ENCODE peak calls at places on chromosomes 7 and 10, in four cellular contexts. One of them, this sample, is unnamed.

GRCh38 chr7:102306916-102307677 is 20.4 kb downstream of the SH2B2 start:
- DNase-seq in H9: peak; percentile 76
- DNase-seq in AG04449: no peak
- DNase-seq in body of pancreas: peak; percentile 29
- DNase-seq in this sample: peak; percentile 69

GRCh38 chr10:101564490-101564991 is 23.5 kb downstream of the POLL start:
- DNase-seq in body of pancreas: peak; percentile 10
- DNase-seq in AG04449: no peak
- DNase-seq in H9: peak; percentile 20
- DNase-seq in this sample: no peak

GRCh38 chr10:22666287-22667092 is 47.9 kb downstream of the PIP4K2A start:
- DNase-seq in body of pancreas: peak; percentile 32
- DNase-seq in AG04449: no peak
- DNase-seq in H9: no peak
- DNase-seq in this sample: no peak

GRCh38 chr10:89327803-89328441 is at the start of gene IFIT3:
- DNase-seq in AG04449: peak; percentile 83
- DNase-seq in H9: no peak
- DNase-seq in body of pancreas: peak; percentile 64
- DNase-seq in this sample: no peak

GRCh38 chr10:123926401-123927264 is 35.0 kb upstream of the CPXM2 start:
- DNase-seq in AG04449: peak; percentile 29
- DNase-seq in H9: no peak
- DNase-seq in body of pancreas: no peak
- DNase-seq in this sample: no peak

GRCh38 chr10:28849821-28850220 is 172.5 kb downstream of the BAMBI start:
- DNase-seq in AG04449: no peak
- DNase-seq in H9: no peak
- DNase-seq in body of pancreas: no peak
- DNase-seq in this sample: no peak

GRCh38 chr7:49781996-49782395 is 8.6 kb downstream of the VWC2 start:
- DNase-seq in body of pancreas: no peak
- DNase-seq in H9: no peak
- DNase-seq in AG04449: no peak
- DNase-seq in this sample: no peak

GRCh38 chr7:86469680-86470295 is 173.9 kb upstream of the GRM3 start:
- DNase-seq in AG04449: no peak
- DNase-seq in H9: peak; percentile 84
- DNase-seq in body of pancreas: peak; percentile 69
- DNase-seq in this sample: peak; percentile 25

GRCh38 chr7:34075976-34076375 is 170.6 kb downstream of the BMPER start:
- DNase-seq in body of pancreas: no peak
- DNase-seq in H9: no peak
- DNase-seq in AG04449: no peak
- DNase-seq in this sample: no peak

GRCh38 chr10:74021248-74022055 is 23.5 kb downstream of the VCL start:
- DNase-seq in H9: no peak
- DNase-seq in AG04449: no peak
- DNase-seq in body of pancreas: no peak
- DNase-seq in this sample: no peak

GRCh38 chr10:72800000-72800740 is 93.4 kb upstream of the OIT3 start:
- DNase-seq in H9: no peak
- DNase-seq in AG04449: no peak
- DNase-seq in body of pancreas: no peak
- DNase-seq in this sample: no peak

GRCh38 chr7:116679495-116679894 is 7.5 kb downstream of the MET start:
- DNase-seq in body of pancreas: no peak
- DNase-seq in AG04449: no peak
- DNase-seq in H9: no peak
- DNase-seq in this sample: no peak

GRCh38 chr7:130393095-130393494 is 12.8 kb downstream of the CPA1 start:
- DNase-seq in H9: no peak
- DNase-seq in AG04449: no peak
- DNase-seq in body of pancreas: no peak
- DNase-seq in this sample: no peak

GRCh38 chr7:1243290-1243963 is 10.8 kb downstream of the UNCX start:
- DNase-seq in body of pancreas: no peak
- DNase-seq in AG04449: no peak
- DNase-seq in H9: no peak
- DNase-seq in this sample: no peak

GRCh38 chr7:43314379-43315158 is 202.1 kb downstream of the HECW1 start:
- DNase-seq in body of pancreas: no peak
- DNase-seq in H9: no peak
- DNase-seq in AG04449: no peak
- DNase-seq in this sample: no peak

GRCh38 chr10:23864631-23865147 is 344.2 kb upstream of the KIAA1217 start:
- DNase-seq in H9: no peak
- DNase-seq in AG04449: no peak
- DNase-seq in body of pancreas: no peak
- DNase-seq in this sample: no peak

GRCh38 chr10:102230861-102231356 is 4.8 kb downstream of the ELOVL3 start:
- DNase-seq in body of pancreas: peak; percentile 42
- DNase-seq in AG04449: no peak
- DNase-seq in H9: peak; percentile 69
- DNase-seq in this sample: no peak

GRCh38 chr10:12656518-12657142 is 307.3 kb downstream of the CAMK1D start:
- DNase-seq in AG04449: peak; percentile 29
- DNase-seq in H9: no peak
- DNase-seq in body of pancreas: no peak
- DNase-seq in this sample: peak; percentile 44

GRCh38 chr7:150738092-150739044 is 1.1 kb downstream of the GIMAP5 start:
- DNase-seq in AG04449: no peak
- DNase-seq in body of pancreas: no peak
- DNase-seq in H9: no peak
- DNase-seq in this sample: no peak

GRCh38 chr7:1691096-1691495 is 21.0 kb downstream of the ELFN1 start:
- DNase-seq in AG04449: no peak
- DNase-seq in H9: peak; percentile 10
- DNase-seq in body of pancreas: peak; percentile 6
- DNase-seq in this sample: no peak

GRCh38 chr10:92593553-92594046 is 670 bp downstream of the KIF11 start:
- DNase-seq in AG04449: no peak
- DNase-seq in body of pancreas: no peak
- DNase-seq in H9: no peak
- DNase-seq in this sample: no peak

GRCh38 chr7:134520130-134520529 is 7.2 kb upstream of the AKR1B10 start:
- DNase-seq in AG04449: no peak
- DNase-seq in H9: no peak
- DNase-seq in body of pancreas: no peak
- DNase-seq in this sample: no peak
- TF ChIP-seq CTCF in AG04449: no peak
- TF ChIP-seq CTCF in H9: no peak
- TF ChIP-seq CTCF in body of pancreas: peak; percentile 18
- TF ChIP-seq CTCF in this sample: no peak

DNA sequence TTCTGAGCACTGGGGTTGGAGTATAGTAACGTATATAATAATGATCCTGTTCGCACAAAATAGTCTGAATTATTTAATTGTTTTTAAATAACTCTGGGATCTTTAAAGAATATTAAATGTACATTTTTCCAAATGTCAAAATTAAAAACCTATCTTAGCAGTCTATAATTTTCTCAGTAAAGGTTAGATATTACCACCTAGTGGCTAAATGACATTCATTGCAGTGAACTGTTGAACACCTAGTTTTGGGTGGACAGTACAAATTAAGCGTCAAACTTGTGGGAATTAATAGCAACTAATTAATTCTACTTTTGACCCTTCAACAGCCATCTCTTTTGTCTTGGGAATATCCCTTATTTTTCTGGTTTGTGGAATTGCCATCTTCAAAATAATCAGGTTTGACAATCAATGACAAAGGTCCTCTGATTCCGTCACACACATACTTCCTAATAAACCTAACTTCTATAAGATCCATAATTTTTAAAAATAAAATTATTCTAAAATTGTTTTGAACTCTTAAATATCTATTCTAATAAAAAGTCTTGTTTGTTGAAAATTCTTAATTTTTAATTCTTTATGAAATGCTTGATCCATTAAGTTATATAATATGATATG is 165.7 kb downstream of the SEMA3D start:
- DNase-seq in AG04449: no peak
- DNase-seq in body of pancreas: no peak
- DNase-seq in H9: no peak
- DNase-seq in this sample: no peak
- TF ChIP-seq CTCF in AG04449: peak; percentile 36
- TF ChIP-seq CTCF in body of pancreas: no peak
- TF ChIP-seq CTCF in H9: peak; percentile 63
- TF ChIP-seq CTCF in this sample: peak; percentile 54

DNA sequence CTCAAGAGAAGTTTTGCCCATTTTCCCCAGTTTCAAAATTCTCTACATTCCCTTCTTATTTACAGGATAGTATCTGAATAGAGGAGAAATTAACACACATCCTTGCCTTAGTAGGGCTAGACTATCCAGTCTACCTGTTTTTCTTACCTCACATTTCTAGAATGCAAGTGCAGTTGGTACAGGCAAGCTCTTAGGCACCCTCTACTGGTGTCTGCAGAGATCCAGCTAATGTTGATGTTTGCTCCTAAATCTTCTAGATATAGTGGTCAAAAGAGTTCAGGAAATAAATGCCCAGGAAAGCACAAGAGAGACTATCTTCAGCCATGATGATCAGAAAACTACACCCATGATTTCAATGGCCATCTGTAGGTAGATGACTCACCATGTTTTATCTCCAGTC is 205.3 kb downstream of the HTR7 start:
- DNase-seq in body of pancreas: no peak
- DNase-seq in H9: no peak
- DNase-seq in AG04449: no peak
- DNase-seq in this sample: no peak
- TF ChIP-seq CTCF in body of pancreas: peak; percentile 35
- TF ChIP-seq CTCF in H9: peak; percentile 66
- TF ChIP-seq CTCF in AG04449: peak; percentile 13
- TF ChIP-seq CTCF in this sample: peak; percentile 55

DNA sequence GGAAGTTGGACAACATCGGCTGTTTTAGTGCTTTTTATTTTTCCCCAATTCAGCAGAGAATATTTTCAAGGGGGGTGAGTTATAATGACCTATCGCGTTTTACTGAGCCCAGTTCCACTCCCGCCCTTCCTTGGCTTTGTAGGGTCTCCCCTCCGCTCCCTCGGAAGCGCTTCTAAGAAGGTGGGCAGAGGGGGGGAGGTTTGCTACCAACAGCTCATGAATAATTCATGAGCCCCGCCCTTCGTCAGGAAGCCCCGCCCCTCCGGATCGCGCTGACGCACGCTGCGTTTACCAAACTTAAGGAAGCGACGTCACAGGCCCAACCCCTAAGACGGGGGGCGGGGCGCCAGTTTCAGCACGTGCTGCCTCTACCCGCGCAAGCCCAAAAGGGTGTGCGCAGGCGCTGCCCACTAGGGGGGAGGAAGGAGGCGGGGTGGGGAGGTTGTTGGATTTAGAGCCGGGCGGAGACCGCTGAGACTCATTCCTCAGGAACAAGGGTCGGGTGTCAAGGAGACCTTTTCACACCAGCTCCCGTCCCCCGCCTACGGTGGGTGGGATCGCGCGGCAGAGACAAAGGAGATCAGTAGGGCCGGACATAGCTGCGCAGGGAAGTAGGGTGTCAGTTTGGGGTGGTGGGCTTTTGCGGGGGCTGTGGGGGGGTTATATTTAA is 529 bp upstream of the MEPCE start:
- DNase-seq in body of pancreas: peak; percentile 100
- DNase-seq in AG04449: peak; percentile 98
- DNase-seq in H9: peak; percentile 99
- DNase-seq in this sample: peak; percentile 97
- TF ChIP-seq CTCF in body of pancreas: peak; percentile 45
- TF ChIP-seq CTCF in AG04449: no peak
- TF ChIP-seq CTCF in H9: no peak
- TF ChIP-seq CTCF in this sample: no peak

GRCh38 chr10:71646592-71647292 is 72.8 kb downstream of the C10orf105 start:
- DNase-seq in body of pancreas: no peak
- DNase-seq in H9: no peak
- DNase-seq in AG04449: no peak
- DNase-seq in this sample: no peak

GRCh38 chr10:71646051-71646450 is 73.5 kb downstream of the C10orf105 start:
- DNase-seq in AG04449: no peak
- DNase-seq in body of pancreas: no peak
- DNase-seq in H9: no peak
- DNase-seq in this sample: no peak

GRCh38 chr10:71649631-71650030 is 69.9 kb downstream of the C10orf105 start:
- DNase-seq in H9: no peak
- DNase-seq in AG04449: no peak
- DNase-seq in body of pancreas: no peak
- DNase-seq in this sample: no peak

GRCh38 chr10:71648595-71649320 is 70.8 kb downstream of the C10orf105 start:
- DNase-seq in H9: no peak
- DNase-seq in AG04449: no peak
- DNase-seq in body of pancreas: no peak
- DNase-seq in this sample: no peak

GRCh38 chr10:71647526-71648354 is 71.8 kb downstream of the C10orf105 start:
- DNase-seq in H9: peak; percentile 62
- DNase-seq in AG04449: no peak
- DNase-seq in body of pancreas: no peak
- DNase-seq in this sample: no peak
- TF ChIP-seq CTCF in H9: peak; percentile 85
- TF ChIP-seq CTCF in AG04449: peak; percentile 26
- TF ChIP-seq CTCF in body of pancreas: no peak
- TF ChIP-seq CTCF in this sample: peak; percentile 35

This sample was measured in kidney epithelial cell.